ENCODE peak calls at places on chromosomes 2 and 18, in eight cellular contexts. J is lung microvascular endothelial cell, O is T-helper 1 cell, B is RCC 7860, K is GDM1, X is AG08396, R is ascending aorta, P is hippocampal formation. G is an unnamed sample.

GRCh38 chr2:28387082-28387960 is 5.3 kb upstream of the FOSL2 start:
- DNase-seq in O (no peak), B (peak), R (no peak), J (no peak), X (peak), K (no peak), P (no peak), G (no peak)

GRCh38 chr2:65227035-65227470 is 578 bp upstream of the ACTR2 start:
- DNase-seq in K (no peak), P (no peak), R (no peak), X (no peak), O (no peak), J (peak), B (no peak), G (no peak)

GRCh38 chr2:28809927-28810326 is 707 bp upstream of the SPDYA start:
- DNase-seq in J (no peak), X (no peak), P (no peak), K (no peak), R (no peak), O (no peak), B (no peak), G (no peak)

GRCh38 chr2:41826921-41827320 is 220.9 kb upstream of the PKDCC start:
- DNase-seq in X (no peak), P (no peak), J (no peak), O (no peak), K (no peak), B (no peak), R (no peak), G (no peak)

GRCh38 chr18:65751145-65752085 is 603 bp downstream of the CDH7 start:
- DNase-seq in O (no peak), X (no peak), R (no peak), K (no peak), P (no peak), J (no peak), B (no peak), G (no peak)

GRCh38 chr2:118077636-118078247 is 10.5 kb upstream of the INSIG2 start:
- DNase-seq in X (no peak), K (no peak), B (no peak), R (no peak), O (no peak), J (no peak), P (no peak), G (no peak)

GRCh38 chr2:230067990-230068657 is 600 bp downstream of the SLC16A14 start:
- DNase-seq in X (peak), R (peak), P (peak), O (no peak), B (no peak), J (peak), K (no peak), G (peak)

GRCh38 chr18:12921178-12921577 is 26.6 kb upstream of the SEH1L start:
- DNase-seq in P (no peak), J (no peak), O (peak), R (no peak), K (no peak), B (no peak), X (no peak), G (no peak)

GRCh38 chr2:65937379-65938160 is 497.4 kb upstream of the MEIS1 start:
- DNase-seq in J (no peak), K (no peak), X (peak), O (no peak), B (no peak), R (no peak), P (no peak), G (no peak)

GRCh38 chr2:71614976-71615768 is 161.8 kb downstream of the DYSF start:
- DNase-seq in P (peak), X (peak), O (no peak), J (peak), B (no peak), R (peak), K (no peak), G (no peak)

G was measured in GOT3.